ENCODE peak calls at places on chromosomes 13 and 19, in four cellular contexts. M is GM13977, L is NCI-H1417 treated with DMSO at 0.1 percent for 48 hours, I is fibroblast of lung. E is an unnamed sample.

GRCh38 chr13:52695856-52696255 is 43.2 kb downstream of the SUGT1 start:
- DNase-seq in M (peak), L (no peak), I (peak), E (no peak)

GRCh38 chr13:28423010-28423409 is 71.9 kb downstream of the FLT1 start:
- DNase-seq in M (no peak), L (no peak), I (no peak), E (peak)

GRCh38 chr19:5048091-5048726 is 79.3 kb downstream of the KDM4B start:
- DNase-seq in M (peak), L (no peak), I (peak), E (peak)

GRCh38 chr13:112510987-112511715 is 76.8 kb downstream of the TUBGCP3 start:
- DNase-seq in M (no peak), L (no peak), I (no peak), E (no peak)

GRCh38 chr13:83386609-83387008 is 495.7 kb downstream of the SLITRK1 start:
- DNase-seq in M (no peak), L (no peak), I (peak), E (no peak)

GRCh38 chr13:24307211-24308067 is 1.9 kb upstream of the C1QTNF9 start:
- DNase-seq in M (no peak), L (no peak), I (no peak), E (no peak)

GRCh38 chr13:37984357-37984756 is 114.8 kb upstream of the TRPC4 start:
- DNase-seq in M (no peak), L (no peak), I (no peak), E (no peak)

GRCh38 chr19:18500820-18501219 is 21.1 kb downstream of the ELL start:
- DNase-seq in M (no peak), L (no peak), I (no peak), E (no peak)

GRCh38 chr19:35395762-35396199 is 24.9 kb downstream of the GPR42 start:
- DNase-seq in M (no peak), L (no peak), I (no peak), E (no peak)

GRCh38 chr13:111519490-111520170 is 199.2 kb downstream of the TEX29 start:
- DNase-seq in M (no peak), L (no peak), I (no peak), E (no peak)

GRCh38 chr19:46737275-46737654 is 8.6 kb upstream of the FKRP start:
- DNase-seq in M (no peak), L (no peak), I (no peak), E (no peak)

GRCh38 chr13:100334209-100334608 is 245.3 kb downstream of the PCCA start:
- DNase-seq in M (no peak), L (no peak), I (no peak), E (no peak)

GRCh38 chr13:36447501-36447900 is 15.2 kb downstream of the CCNA1 start:
- DNase-seq in M (no peak), L (no peak), I (peak), E (no peak)

GRCh38 chr13:26560456-26560855 is 3.0 kb downstream of the WASF3 start:
- DNase-seq in M (no peak), L (no peak), I (no peak), E (no peak)

GRCh38 chr13:47188802-47189201 is 291.9 kb upstream of the HTR2A start:
- DNase-seq in M (no peak), L (no peak), I (peak), E (no peak)

GRCh38 chr13:39185326-39185725 is 147.1 kb downstream of the NHLRC3 start:
- DNase-seq in M (no peak), L (no peak), I (no peak), E (no peak)

GRCh38 chr19:45824041-45824471 is 8.9 kb upstream of the RSPH6A start:
- DNase-seq in M (no peak), L (no peak), I (no peak), E (no peak)

GRCh38 chr13:103539721-103540120 is 473.5 kb upstream of the SLC10A2 start:
- DNase-seq in M (no peak), L (no peak), I (no peak), E (no peak)